ENCODE peak calls at places on chromosomes 5 and 9, in four cellular contexts. One of them, this sample, is unnamed.

GRCh38 chr9:12933957-12934356 is 159.1 kb downstream of the LURAP1L start:
- DNase-seq in breast epithelium: no peak
- DNase-seq in fibroblast of mammary gland: peak
- DNase-seq in lower leg skin: no peak
- DNase-seq in this sample: no peak

GRCh38 chr5:97838214-97838613 is 655.2 kb upstream of the RIOK2 start:
- DNase-seq in breast epithelium: no peak
- DNase-seq in fibroblast of mammary gland: peak
- DNase-seq in lower leg skin: no peak
- DNase-seq in this sample: no peak

GRCh38 chr9:138075961-138076649 is 198.5 kb downstream of the CACNA1B start:
- DNase-seq in breast epithelium: peak
- DNase-seq in fibroblast of mammary gland: no peak
- DNase-seq in lower leg skin: no peak
- DNase-seq in this sample: no peak

GRCh38 chr9:108836319-108836718 is 19.5 kb downstream of the ACTL7B start:
- DNase-seq in breast epithelium: no peak
- DNase-seq in fibroblast of mammary gland: no peak
- DNase-seq in lower leg skin: no peak
- DNase-seq in this sample: no peak

GRCh38 chr5:90613918-90614504 is 55.4 kb downstream of the ADGRV1 start:
- DNase-seq in breast epithelium: no peak
- DNase-seq in fibroblast of mammary gland: peak
- DNase-seq in lower leg skin: no peak
- DNase-seq in this sample: no peak

GRCh38 chr5:36606437-36607113 is at the start of gene SLC1A3:
- DNase-seq in breast epithelium: peak
- DNase-seq in fibroblast of mammary gland: peak
- DNase-seq in lower leg skin: peak
- DNase-seq in this sample: peak

GRCh38 chr9:136740971-136741884 is 1.5 kb downstream of the LCN10 start:
- DNase-seq in breast epithelium: no peak
- DNase-seq in fibroblast of mammary gland: no peak
- DNase-seq in lower leg skin: no peak
- DNase-seq in this sample: no peak

GRCh38 chr9:133122935-133123611 is 2.0 kb upstream of the RALGDS start:
- DNase-seq in breast epithelium: peak
- DNase-seq in fibroblast of mammary gland: peak
- DNase-seq in lower leg skin: no peak
- DNase-seq in this sample: no peak

GRCh38 chr5:124889522-124889828 is 143.0 kb upstream of the ZNF608 start:
- DNase-seq in breast epithelium: no peak
- DNase-seq in fibroblast of mammary gland: peak
- DNase-seq in lower leg skin: no peak
- DNase-seq in this sample: no peak

GRCh38 chr5:143646961-143647360 is 165.0 kb upstream of the HMHB1 start:
- DNase-seq in breast epithelium: no peak
- DNase-seq in fibroblast of mammary gland: no peak
- DNase-seq in lower leg skin: no peak
- DNase-seq in this sample: no peak

GRCh38 chr5:122561209-122561608 is 213.7 kb upstream of the SNX2 start:
- DNase-seq in breast epithelium: no peak
- DNase-seq in fibroblast of mammary gland: no peak
- DNase-seq in lower leg skin: no peak
- DNase-seq in this sample: no peak

GRCh38 chr5:92760550-92760949 is 820.5 kb downstream of the NR2F1-AS1 start:
- DNase-seq in breast epithelium: no peak
- DNase-seq in fibroblast of mammary gland: no peak
- DNase-seq in lower leg skin: no peak
- DNase-seq in this sample: no peak

GRCh38 chr9:69122086-69122390 is 52.0 kb upstream of the TJP2 start:
- DNase-seq in breast epithelium: peak
- DNase-seq in fibroblast of mammary gland: peak
- DNase-seq in lower leg skin: peak
- DNase-seq in this sample: peak

GRCh38 chr9:99894826-99895225 is 11.6 kb upstream of the STX17 start:
- DNase-seq in breast epithelium: no peak
- DNase-seq in fibroblast of mammary gland: no peak
- DNase-seq in lower leg skin: no peak
- DNase-seq in this sample: no peak

GRCh38 chr5:20601678-20602100 is 613.7 kb upstream of the CDH18 start:
- DNase-seq in breast epithelium: no peak
- DNase-seq in fibroblast of mammary gland: peak
- DNase-seq in lower leg skin: no peak
- DNase-seq in this sample: no peak

GRCh38 chr5:1106385-1107166 is 5.3 kb downstream of the SLC12A7 start:
- DNase-seq in breast epithelium: no peak
- DNase-seq in fibroblast of mammary gland: no peak
- DNase-seq in lower leg skin: no peak
- DNase-seq in this sample: no peak

GRCh38 chr5:112574566-112574965 is 155.5 kb upstream of the EPB41L4A start:
- DNase-seq in breast epithelium: no peak
- DNase-seq in fibroblast of mammary gland: no peak
- DNase-seq in lower leg skin: no peak
- DNase-seq in this sample: no peak

GRCh38 chr5:41195228-41195627 is 18.1 kb downstream of the C6 start:
- DNase-seq in breast epithelium: no peak
- DNase-seq in fibroblast of mammary gland: no peak
- DNase-seq in lower leg skin: no peak
- DNase-seq in this sample: no peak

GRCh38 chr9:107983191-107983603 is 493.6 kb upstream of the KLF4 start:
- DNase-seq in breast epithelium: no peak
- DNase-seq in fibroblast of mammary gland: peak
- DNase-seq in lower leg skin: peak
- DNase-seq in this sample: no peak

GRCh38 chr5:107284822-107285510 is 385.8 kb downstream of the EFNA5 start:
- DNase-seq in breast epithelium: no peak
- DNase-seq in fibroblast of mammary gland: peak
- DNase-seq in lower leg skin: peak
- DNase-seq in this sample: no peak

GRCh38 chr5:134662971-134663370 is 14.4 kb downstream of the SEC24A start:
- DNase-seq in breast epithelium: no peak
- DNase-seq in fibroblast of mammary gland: no peak
- DNase-seq in lower leg skin: no peak
- DNase-seq in this sample: peak

GRCh38 chr9:77163889-77164288 is 13.4 kb upstream of the VPS13A start:
- DNase-seq in breast epithelium: no peak
- DNase-seq in fibroblast of mammary gland: peak
- DNase-seq in lower leg skin: no peak
- DNase-seq in this sample: no peak

GRCh38 chr5:35308391-35308790 is 78.1 kb upstream of the PRLR start:
- DNase-seq in breast epithelium: no peak
- DNase-seq in fibroblast of mammary gland: no peak
- DNase-seq in lower leg skin: no peak
- DNase-seq in this sample: no peak

GRCh38 chr5:75510836-75511434 is 494 bp downstream of the CERT1 start:
- DNase-seq in breast epithelium: peak
- DNase-seq in fibroblast of mammary gland: peak
- DNase-seq in lower leg skin: peak
- DNase-seq in this sample: peak

GRCh38 chr9:115115924-115116323 is 2.0 kb downstream of the TNC start:
- DNase-seq in breast epithelium: no peak
- DNase-seq in fibroblast of mammary gland: peak
- DNase-seq in lower leg skin: no peak
- DNase-seq in this sample: no peak

GRCh38 chr9:100589582-100589981 is 11.7 kb downstream of the CAVIN4 start:
- DNase-seq in breast epithelium: no peak
- DNase-seq in fibroblast of mammary gland: peak
- DNase-seq in lower leg skin: no peak
- DNase-seq in this sample: no peak

GRCh38 chr9:76354221-76354620 is 40.0 kb downstream of the RFK start:
- DNase-seq in breast epithelium: no peak
- DNase-seq in fibroblast of mammary gland: no peak
- DNase-seq in lower leg skin: no peak
- DNase-seq in this sample: no peak

GRCh38 chr5:175460126-175460525 is 16.1 kb upstream of the DRD1 start:
- DNase-seq in breast epithelium: no peak
- DNase-seq in fibroblast of mammary gland: no peak
- DNase-seq in lower leg skin: no peak
- DNase-seq in this sample: no peak
- TF ChIP-seq CTCF in breast epithelium: no peak
- TF ChIP-seq CTCF in fibroblast of mammary gland: peak
- TF ChIP-seq CTCF in lower leg skin: no peak
- TF ChIP-seq CTCF in this sample: no peak

DNA sequence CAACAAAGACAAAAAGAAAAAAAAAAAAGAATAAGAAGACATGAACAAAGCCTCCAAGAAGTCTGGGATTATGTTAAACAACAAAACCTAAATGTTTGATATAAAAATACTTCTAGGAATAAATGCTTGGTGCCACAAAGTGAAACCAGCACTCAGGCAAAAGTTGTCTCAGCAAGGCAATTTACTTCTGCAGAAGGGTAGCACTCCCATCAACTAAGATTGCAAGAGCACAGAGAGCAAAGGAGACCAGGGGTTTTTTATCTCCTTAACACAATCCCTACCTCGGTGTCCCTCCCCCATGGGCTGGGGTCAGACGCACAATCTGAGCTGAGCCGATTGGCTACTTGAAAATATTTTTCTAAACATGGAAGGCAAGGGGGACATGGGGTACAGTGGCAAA is 381.3 kb upstream of the SLC24A2 start:
- DNase-seq in breast epithelium: no peak
- DNase-seq in fibroblast of mammary gland: no peak
- DNase-seq in lower leg skin: no peak
- DNase-seq in this sample: no peak
- H3K4me3 ChIP-seq in breast epithelium: no peak
- H3K4me3 ChIP-seq in fibroblast of mammary gland: no peak
- H3K4me3 ChIP-seq in lower leg skin: no peak
- H3K4me3 ChIP-seq in this sample: no peak

GRCh38 chr5:149438281-149438680 is 59.2 kb upstream of the IL17B start:
- DNase-seq in breast epithelium: no peak
- DNase-seq in fibroblast of mammary gland: no peak
- DNase-seq in lower leg skin: no peak
- DNase-seq in this sample: no peak

GRCh38 chr5:149438711-149439132 is 59.6 kb upstream of the IL17B start:
- DNase-seq in breast epithelium: no peak
- DNase-seq in fibroblast of mammary gland: no peak
- DNase-seq in lower leg skin: no peak
- DNase-seq in this sample: no peak

GRCh38 chr5:149441986-149442385 is 62.9 kb upstream of the IL17B start:
- DNase-seq in breast epithelium: no peak
- DNase-seq in fibroblast of mammary gland: no peak
- DNase-seq in lower leg skin: no peak
- DNase-seq in this sample: no peak

GRCh38 chr5:149441194-149441753 is 62.2 kb upstream of the IL17B start:
- DNase-seq in breast epithelium: no peak
- DNase-seq in fibroblast of mammary gland: no peak
- DNase-seq in lower leg skin: no peak
- DNase-seq in this sample: no peak

DNA sequence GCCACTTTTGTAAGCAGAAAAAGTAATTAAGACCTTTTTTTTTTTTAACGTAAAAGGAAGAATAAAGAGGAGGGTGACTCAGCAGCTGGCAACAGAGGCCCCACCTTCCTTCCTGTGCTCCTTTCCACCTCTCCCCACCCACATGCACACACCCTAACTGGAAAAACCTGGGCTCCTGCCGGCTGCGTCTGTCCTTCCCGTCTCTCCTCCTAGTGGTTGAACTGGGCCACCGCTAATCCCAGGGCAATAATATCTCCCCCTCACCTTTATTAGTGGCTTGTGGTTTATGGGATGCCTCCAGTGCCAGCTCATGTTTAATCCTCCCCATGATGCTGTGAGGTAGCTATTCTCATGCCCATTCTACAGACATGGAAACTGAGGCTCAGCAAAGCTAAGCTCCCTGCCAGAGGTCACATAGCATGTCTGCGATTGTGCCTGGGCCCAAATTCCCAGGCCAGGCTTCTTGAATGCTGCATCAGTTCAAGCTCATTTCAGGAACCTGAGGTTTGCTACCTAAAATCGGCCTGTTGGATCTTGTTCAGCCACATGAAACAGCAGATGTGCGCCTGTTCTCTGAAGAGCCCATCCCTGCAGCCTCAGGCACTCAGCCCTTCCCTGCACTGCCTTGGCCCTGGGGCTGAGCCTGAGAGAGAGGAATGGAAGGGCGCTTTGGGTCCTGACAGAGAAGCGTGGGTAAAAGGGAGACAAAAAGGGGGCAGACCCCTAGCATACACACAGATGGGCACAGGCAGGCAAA is 61.0 kb upstream of the IL17B start:
- DNase-seq in breast epithelium: peak
- DNase-seq in fibroblast of mammary gland: peak
- DNase-seq in lower leg skin: peak
- DNase-seq in this sample: no peak
- TF ChIP-seq CTCF in breast epithelium: peak
- TF ChIP-seq CTCF in fibroblast of mammary gland: peak
- TF ChIP-seq CTCF in lower leg skin: no peak
- TF ChIP-seq CTCF in this sample: no peak

GRCh38 chr5:32531885-32532520 is 53.4 kb upstream of the SUB1 start:
- DNase-seq in breast epithelium: no peak
- DNase-seq in fibroblast of mammary gland: peak
- DNase-seq in lower leg skin: no peak
- DNase-seq in this sample: no peak
- H3K4me3 ChIP-seq in breast epithelium: no peak
- H3K4me3 ChIP-seq in fibroblast of mammary gland: peak
- H3K4me3 ChIP-seq in lower leg skin: no peak
- H3K4me3 ChIP-seq in this sample: no peak

GRCh38 chr9:126809068-126809467 is 4.2 kb downstream of the ZBTB43 start:
- DNase-seq in breast epithelium: no peak
- DNase-seq in fibroblast of mammary gland: peak
- DNase-seq in lower leg skin: no peak
- DNase-seq in this sample: no peak

GRCh38 chr9:126818482-126818881 is 13.6 kb downstream of the ZBTB43 start:
- DNase-seq in breast epithelium: no peak
- DNase-seq in fibroblast of mammary gland: no peak
- DNase-seq in lower leg skin: no peak
- DNase-seq in this sample: no peak

DNA sequence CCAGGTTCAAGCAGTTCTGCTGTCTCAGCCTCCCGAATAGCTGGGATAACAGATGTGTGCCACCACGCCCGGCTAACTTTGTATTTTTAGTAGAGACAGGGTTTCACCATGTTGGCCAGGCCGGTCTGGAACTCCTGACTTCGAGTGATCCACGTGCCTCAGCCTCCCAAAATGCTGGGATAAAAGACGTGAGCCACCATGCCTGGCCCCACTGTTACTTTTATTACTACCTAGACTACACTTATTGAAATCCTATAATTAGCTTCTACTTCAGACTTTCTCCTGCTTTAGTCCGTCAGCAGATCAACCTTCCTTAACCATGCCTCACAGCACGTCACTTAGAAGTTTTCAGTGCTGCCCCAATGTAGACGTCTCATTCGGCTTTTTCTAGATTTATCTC is 8.2 kb downstream of the ZBTB43 start:
- DNase-seq in breast epithelium: no peak
- DNase-seq in fibroblast of mammary gland: no peak
- DNase-seq in lower leg skin: no peak
- DNase-seq in this sample: no peak
- TF ChIP-seq CTCF in breast epithelium: no peak
- TF ChIP-seq CTCF in fibroblast of mammary gland: no peak
- TF ChIP-seq CTCF in lower leg skin: no peak
- TF ChIP-seq CTCF in this sample: no peak